ENCODE peak calls at places on chromosomes 2 and 18, in seven cellular contexts. I is AG08395; Y is endothelial cell; E is NCI-H2171 treated with DMSO at 0.1 percent for 48 hours; O is activated T-cell treated with anti-CD3 and anti-CD28 coated beads for 1 hour; U is activated CD4-positive, alpha-beta T cell treated with anti-CD3 and anti-CD28 coated beads for 48 hours; Z is pancreas. Q is an unnamed sample.

GRCh38 chr2:38409904-38410167 is 32.8 kb upstream of the ATL2 start:
- DNase-seq in O (no peak), E (no peak), I (no peak), Z (no peak), U (no peak), Y (no peak), Q (no peak)

GRCh38 chr2:40716879-40717278 is 265.0 kb upstream of the SLC8A1 start:
- DNase-seq in I (peak; percentile 48), U (no peak), O (no peak), Y (no peak), E (no peak), Z (no peak), Q (no peak)

GRCh38 chr2:46318579-46319460 is 21.6 kb downstream of the EPAS1 start:
- DNase-seq in Z (no peak), O (no peak), U (no peak), E (no peak), Y (no peak), I (no peak), Q (no peak)

GRCh38 chr18:61333746-61334490 is 688 bp downstream of the CDH20 start:
- DNase-seq in I (no peak), Z (peak; percentile 70), O (no peak), U (no peak), Y (peak; percentile 33), E (no peak), Q (no peak)

GRCh38 chr2:39080152-39080551 is 40.7 kb downstream of the SOS1 start:
- DNase-seq in I (no peak), O (no peak), Z (no peak), E (no peak), Y (no peak), U (no peak), Q (no peak)

GRCh38 chr2:151138507-151138906 is 123.2 kb downstream of the RBM43 start:
- DNase-seq in U (no peak), Z (no peak), I (peak; percentile 22), O (no peak), E (no peak), Y (no peak), Q (no peak)

GRCh38 chr2:187477041-187477440 is 29.0 kb upstream of the CALCRL start:
- DNase-seq in O (no peak), Z (no peak), I (no peak), Y (no peak), E (no peak), U (no peak), Q (no peak)

GRCh38 chr2:129880309-129880708 is 99.2 kb upstream of the RAB6C start:
- DNase-seq in Z (no peak), E (no peak), Y (no peak), I (no peak), O (no peak), U (no peak), Q (no peak)

GRCh38 chr18:77206676-77207370 is 42.8 kb upstream of the GALR1 start:
- DNase-seq in I (peak; percentile 89), E (no peak), O (no peak), U (no peak), Z (no peak), Y (no peak), Q (no peak)

GRCh38 chr2:64018715-64019082 is 529 bp downstream of the VPS54 start:
- DNase-seq in I (peak; percentile 40), O (peak; percentile 5), E (peak; percentile 69), U (no peak), Z (peak; percentile 86), Y (no peak), Q (no peak)

GRCh38 chr2:238108423-238109201 is 8.5 kb downstream of the ESPNL start:
- DNase-seq in U (peak; percentile 25), Z (peak; percentile 39), Y (no peak), O (no peak), E (peak; percentile 85), I (no peak), Q (no peak)

GRCh38 chr2:8674420-8675009 is 7.3 kb upstream of the ID2 start:
- DNase-seq in Y (no peak), O (no peak), E (no peak), Z (peak; percentile 16), I (no peak), U (no peak), Q (no peak)

GRCh38 chr2:239439383-239440315 is 38.8 kb upstream of the HDAC4 start:
- DNase-seq in Z (peak; percentile 35), O (no peak), I (no peak), U (no peak), Y (no peak), E (no peak), Q (no peak)

GRCh38 chr2:239648607-239649006 is 247.8 kb upstream of the HDAC4 start:
- DNase-seq in I (no peak), Z (no peak), Y (no peak), U (no peak), O (no peak), E (peak; percentile 79), Q (no peak)